ENCODE peak calls at places on chromosomes 4 and X, in eight cellular contexts. P is testis, V is fibroblast of the aortic adventitia, W is coronary artery, K is kidney, G is AG09319, U is fibroblast of mammary gland, Y is fibroblast of lung. B is an unnamed sample.

GRCh38 chrX:76279007-76279406 is 106.1 kb downstream of the PBDC1 start:
- DNase-seq in P (peak; percentile 38), V (peak; percentile 71), W (no peak), K (no peak), G (peak; percentile 5), U (peak; percentile 57), Y (peak; percentile 21), B (no peak)

GRCh38 chr4:108155373-108155772 is 13.4 kb downstream of the LEF1 start:
- DNase-seq in P (no peak), V (no peak), W (no peak), K (no peak), G (no peak), U (peak; percentile 65), Y (peak; percentile 43), B (no peak)

GRCh38 chr4:76930721-76931481 is 18.7 kb upstream of the SEPTIN11 start:
- DNase-seq in P (no peak), V (no peak), W (no peak), K (no peak), G (no peak), U (no peak), Y (no peak), B (no peak)

GRCh38 chrX:69015156-69015555 is 150.1 kb downstream of the PJA1 start:
- DNase-seq in P (no peak), V (no peak), W (peak; percentile 52), K (no peak), G (no peak), U (no peak), Y (no peak), B (peak; percentile 51)

GRCh38 chr4:100421356-100421978 is 96.4 kb downstream of the EMCN start:
- DNase-seq in P (no peak), V (peak; percentile 80), W (no peak), K (no peak), G (peak; percentile 11), U (peak; percentile 67), Y (peak; percentile 40), B (no peak)

GRCh38 chr4:152106113-152106763 is 345.4 kb upstream of the GATB start:
- DNase-seq in P (peak; percentile 51), V (peak; percentile 97), W (peak; percentile 80), K (peak; percentile 84), G (peak; percentile 80), U (peak; percentile 98), Y (peak; percentile 97), B (no peak)

GRCh38 chrX:141879616-141880015 is 24.1 kb upstream of the MAGEC1 start:
- DNase-seq in P (no peak), V (no peak), W (no peak), K (no peak), G (no peak), U (no peak), Y (no peak), B (no peak)

GRCh38 chrX:130173190-130173895 is 1.6 kb downstream of the RAB33A start:
- DNase-seq in P (peak; percentile 18), V (peak; percentile 93), W (no peak), K (peak; percentile 78), G (peak; percentile 64), U (peak; percentile 88), Y (peak; percentile 79), B (no peak)

GRCh38 chr4:38671594-38671943 is 7.6 kb downstream of the KLF3 start:
- DNase-seq in P (no peak), V (no peak), W (no peak), K (no peak), G (no peak), U (no peak), Y (no peak), B (no peak)

GRCh38 chr4:69831646-69832325 is 28.2 kb downstream of the SULT1E1 start:
- DNase-seq in P (no peak), V (no peak), W (no peak), K (no peak), G (no peak), U (no peak), Y (no peak), B (no peak)

GRCh38 chr4:155377281-155377680 is 516 bp upstream of the MAP9 start:
- DNase-seq in P (no peak), V (peak; percentile 38), W (no peak), K (no peak), G (no peak), U (peak; percentile 54), Y (peak; percentile 29), B (no peak)

GRCh38 chrX:34487364-34487763 is 169.7 kb downstream of the TMEM47 start:
- DNase-seq in P (no peak), V (no peak), W (no peak), K (no peak), G (no peak), U (no peak), Y (no peak), B (no peak)

GRCh38 chr4:84733343-84734033 is 150.6 kb downstream of the CDS1 start:
- DNase-seq in P (no peak), V (no peak), W (no peak), K (no peak), G (no peak), U (no peak), Y (no peak), B (no peak)

GRCh38 chr4:71687057-71687456 is 96.8 kb downstream of the GC start:
- DNase-seq in P (no peak), V (no peak), W (no peak), K (no peak), G (no peak), U (no peak), Y (peak; percentile 40), B (no peak)

GRCh38 chrX:47218920-47219815 is 687 bp downstream of the CDK16 start:
- DNase-seq in P (peak; percentile 26), V (no peak), W (no peak), K (peak; percentile 90), G (no peak), U (no peak), Y (no peak), B (peak; percentile 76)

GRCh38 chr4:15677507-15677988 is 4.1 kb upstream of the FAM200B start:
- DNase-seq in P (no peak), V (peak; percentile 42), W (no peak), K (no peak), G (no peak), U (peak; percentile 64), Y (peak; percentile 74), B (no peak)

GRCh38 chrX:150635952-150636351 is 57.2 kb upstream of the MTMR1 start:
- DNase-seq in P (no peak), V (peak; percentile 46), W (no peak), K (no peak), G (no peak), U (peak; percentile 83), Y (peak; percentile 71), B (no peak)

GRCh38 chr4:64718091-64718490 is 308.8 kb upstream of the TECRL start:
- DNase-seq in P (no peak), V (peak; percentile 0), W (no peak), K (no peak), G (no peak), U (peak; percentile 5), Y (peak; percentile 44), B (no peak)
- TF ChIP-seq CTCF in P (no peak), V (no peak), W (no peak), K (no peak), G (no peak), U (no peak), Y (no peak), B (no peak)

GRCh38 chrX:19334945-19335626 is 8.6 kb upstream of the PDHA1 start:
- DNase-seq in P (peak; percentile 46), V (no peak), W (no peak), K (no peak), G (no peak), U (peak; percentile 50), Y (no peak), B (no peak)
- TF ChIP-seq CTCF in P (peak; percentile 57), V (peak; percentile 11), W (no peak), K (no peak), G (no peak), U (peak; percentile 39), Y (peak; percentile 18), B (peak; percentile 69)

DNA sequence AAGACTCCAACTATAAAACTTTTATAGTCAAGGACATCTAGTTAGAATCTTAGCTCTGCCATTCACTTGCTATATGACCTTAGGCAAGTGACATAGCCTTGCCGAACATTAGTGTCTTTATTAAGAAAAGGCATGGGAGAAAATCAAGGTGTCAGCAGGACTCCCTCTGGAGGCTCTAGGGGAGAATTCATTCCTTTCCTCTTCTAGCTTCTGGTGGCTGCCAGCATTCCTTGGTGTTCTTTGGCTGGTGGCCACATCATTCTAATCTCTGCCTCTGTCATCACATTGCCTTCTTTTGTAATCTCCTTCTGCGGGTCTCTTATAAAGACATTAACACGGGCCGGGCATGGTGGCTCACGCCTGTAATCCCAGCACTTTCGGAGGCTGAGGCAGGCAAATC is 99.8 kb downstream of the PPP1R2C start:
- DNase-seq in P (peak; percentile 15), V (peak; percentile 63), W (no peak), K (no peak), G (no peak), U (peak; percentile 25), Y (peak; percentile 6), B (no peak)
- TF ChIP-seq CTCF in P (no peak), V (peak; percentile 20), W (no peak), K (no peak), G (no peak), U (peak; percentile 6), Y (no peak), B (peak; percentile 27)

GRCh38 chr4:53313510-53313909 is 52.4 kb downstream of the SCFD2 start:
- DNase-seq in P (peak; percentile 21), V (peak; percentile 27), W (no peak), K (no peak), G (no peak), U (peak; percentile 26), Y (no peak), B (no peak)
- TF ChIP-seq CTCF in P (no peak), V (peak; percentile 1), W (no peak), K (peak; percentile 17), G (no peak), U (no peak), Y (peak; percentile 46), B (peak; percentile 26)

GRCh38 chr4:43048570-43048969 is 156.1 kb downstream of the GRXCR1 start:
- DNase-seq in P (no peak), V (no peak), W (no peak), K (no peak), G (no peak), U (no peak), Y (no peak), B (no peak)
- TF ChIP-seq CTCF in P (no peak), V (no peak), W (no peak), K (no peak), G (no peak), U (no peak), Y (no peak), B (no peak)

GRCh38 chr4:116150152-116150551 is 935.2 kb downstream of the TRAM1L1 start:
- DNase-seq in P (no peak), V (no peak), W (no peak), K (no peak), G (no peak), U (no peak), Y (no peak), B (no peak)
- TF ChIP-seq CTCF in P (no peak), V (no peak), W (no peak), K (no peak), G (no peak), U (no peak), Y (no peak), B (no peak)

B was measured in type B pancreatic cell.